ENCODE peak calls at places on chromosomes 7 and 10, in six cellular contexts. H is H1, T is K562, W is transverse colon, Z is HL-60, F is endothelial cell of umbilical vein. I is an unnamed sample.

GRCh38 chr10:97684866-97685394 is 2.1 kb downstream of the AVPI1 start:
- DNase-seq in H (no peak), T (no peak), W (no peak), Z (no peak), F (no peak), I (no peak)

GRCh38 chr10:105691811-105692210 is 1050.7 kb downstream of the SORCS3 start:
- DNase-seq in H (no peak), T (no peak), W (no peak), Z (no peak), F (no peak), I (no peak)

GRCh38 chr7:155371331-155371883 is 73.7 kb downstream of the INSIG1 start:
- DNase-seq in H (no peak), T (no peak), W (no peak), Z (no peak), F (no peak), I (no peak)

GRCh38 chr10:98268694-98269386 is 846 bp upstream of the LOXL4 start:
- DNase-seq in H (no peak), T (peak; percentile 37), W (no peak), Z (no peak), F (no peak), I (no peak)

GRCh38 chr10:5975641-5976473 is 1.5 kb downstream of the IL15RA start:
- DNase-seq in H (no peak), T (peak; percentile 41), W (peak; percentile 66), Z (no peak), F (peak; percentile 66), I (peak; percentile 48)

GRCh38 chr7:91864070-91864469 is 16.4 kb downstream of the MTERF1 start:
- DNase-seq in H (no peak), T (no peak), W (no peak), Z (no peak), F (no peak), I (no peak)

GRCh38 chr10:282294-283139 is 147.3 kb downstream of the ZMYND11 start:
- DNase-seq in H (no peak), T (no peak), W (no peak), Z (peak; percentile 65), F (no peak), I (no peak)

GRCh38 chr10:29687411-29688160 is 52.8 kb upstream of the SVIL start:
- DNase-seq in H (no peak), T (no peak), W (no peak), Z (peak; percentile 86), F (no peak), I (no peak)

GRCh38 chr7:375901-376305 is 85.9 kb downstream of the FOXL3 start:
- DNase-seq in H (no peak), T (no peak), W (peak; percentile 6), Z (no peak), F (no peak), I (peak; percentile 46)

GRCh38 chr10:11175823-11176243 is 158.2 kb downstream of the CELF2 start:
- DNase-seq in H (no peak), T (no peak), W (peak; percentile 35), Z (no peak), F (no peak), I (no peak)

GRCh38 chr7:1357601-1358271 is 101.5 kb downstream of the MICALL2 start:
- DNase-seq in H (no peak), T (no peak), W (no peak), Z (no peak), F (no peak), I (no peak)

GRCh38 chr7:960269-960871 is 5.9 kb upstream of the ADAP1 start:
- DNase-seq in H (no peak), T (no peak), W (peak; percentile 8), Z (no peak), F (no peak), I (no peak)

GRCh38 chr7:2864999-2865670 is 21.0 kb upstream of the GNA12 start:
- DNase-seq in H (no peak), T (peak; percentile 73), W (peak; percentile 75), Z (peak; percentile 53), F (peak; percentile 66), I (peak; percentile 65)

GRCh38 chr7:32126843-32127242 is 56.6 kb upstream of the PDE1C start:
- DNase-seq in H (no peak), T (no peak), W (no peak), Z (no peak), F (no peak), I (no peak)

GRCh38 chr10:1159131-1160061 is 103.2 kb downstream of the WDR37 start:
- DNase-seq in H (no peak), T (peak; percentile 62), W (no peak), Z (no peak), F (peak; percentile 39), I (no peak)

GRCh38 chr10:112950714-112951348 is 784 bp downstream of the TCF7L2 start:
- DNase-seq in H (no peak), T (peak; percentile 11), W (peak; percentile 24), Z (peak; percentile 39), F (peak; percentile 40), I (peak; percentile 31)

GRCh38 chr10:33703897-33704825 is 369.7 kb upstream of the NRP1 start:
- DNase-seq in H (no peak), T (no peak), W (no peak), Z (no peak), F (no peak), I (no peak)

GRCh38 chr7:27605689-27606269 is 56.9 kb downstream of the HIBADH start:
- DNase-seq in H (no peak), T (no peak), W (no peak), Z (no peak), F (peak; percentile 63), I (no peak)

DNA sequence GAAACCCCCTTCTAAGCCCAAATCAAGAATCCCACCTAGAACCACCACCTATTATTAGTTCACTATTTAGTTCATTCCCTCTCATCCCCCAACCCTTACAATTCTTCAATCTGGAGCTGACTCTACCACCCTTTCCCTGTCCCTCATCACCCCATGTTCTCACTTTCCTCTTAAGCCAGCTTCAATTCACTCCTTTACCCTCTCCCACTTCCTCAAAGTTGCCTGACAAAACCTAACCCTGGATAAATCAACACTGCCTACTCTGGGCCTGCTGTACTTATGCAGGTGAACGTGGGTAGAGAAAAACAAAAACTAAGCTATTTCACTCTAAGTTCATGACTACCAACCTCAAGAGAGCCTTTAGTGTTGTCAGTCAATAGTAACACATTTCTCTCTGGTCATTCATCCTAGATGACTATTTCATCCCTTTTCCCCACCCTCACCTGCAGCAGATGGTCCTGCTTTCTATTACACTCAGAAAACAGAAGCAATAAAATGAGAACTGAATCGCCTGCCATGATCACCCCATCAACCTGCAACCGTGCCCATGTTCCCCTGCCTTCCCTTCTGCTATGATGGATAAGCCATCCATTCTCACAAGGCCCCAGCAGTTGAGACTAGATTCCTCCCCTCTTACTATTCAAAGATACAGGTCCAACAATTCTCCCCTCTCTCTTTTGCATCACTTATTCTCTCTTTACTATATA is 52.6 kb downstream of the ARHGAP21 start:
- DNase-seq in H (no peak), T (no peak), W (no peak), Z (no peak), F (no peak), I (no peak)
- TF ChIP-seq POLR2AphosphoS5 in H (no peak), T (no peak), W (no peak), Z (no peak), F (no peak), I (no peak)

GRCh38 chr10:3779146-3779707 is 5.8 kb downstream of the KLF6 start:
- DNase-seq in H (no peak), T (no peak), W (peak; percentile 26), Z (no peak), F (peak; percentile 28), I (no peak)

GRCh38 chr10:3777876-3778707 is 6.9 kb downstream of the KLF6 start:
- DNase-seq in H (no peak), T (no peak), W (no peak), Z (no peak), F (peak; percentile 42), I (no peak)

GRCh38 chr10:3780056-3780765 is 4.8 kb downstream of the KLF6 start:
- DNase-seq in H (no peak), T (no peak), W (no peak), Z (no peak), F (peak; percentile 44), I (peak; percentile 69)

GRCh38 chr10:3776796-3777571 is 8.0 kb downstream of the KLF6 start:
- DNase-seq in H (no peak), T (peak; percentile 25), W (peak; percentile 72), Z (no peak), F (peak; percentile 78), I (no peak)

GRCh38 chr10:3778708-3779108 is 6.3 kb downstream of the KLF6 start:
- DNase-seq in H (no peak), T (no peak), W (no peak), Z (no peak), F (peak; percentile 26), I (no peak)
- H3K4me3 ChIP-seq in H (no peak overlapping the region), T (no peak overlapping the region), W (no peak overlapping the region), Z (no peak overlapping the region), F (peak overlapping the region; percentile 89), I (peak overlapping the region; percentile 61)

DNA sequence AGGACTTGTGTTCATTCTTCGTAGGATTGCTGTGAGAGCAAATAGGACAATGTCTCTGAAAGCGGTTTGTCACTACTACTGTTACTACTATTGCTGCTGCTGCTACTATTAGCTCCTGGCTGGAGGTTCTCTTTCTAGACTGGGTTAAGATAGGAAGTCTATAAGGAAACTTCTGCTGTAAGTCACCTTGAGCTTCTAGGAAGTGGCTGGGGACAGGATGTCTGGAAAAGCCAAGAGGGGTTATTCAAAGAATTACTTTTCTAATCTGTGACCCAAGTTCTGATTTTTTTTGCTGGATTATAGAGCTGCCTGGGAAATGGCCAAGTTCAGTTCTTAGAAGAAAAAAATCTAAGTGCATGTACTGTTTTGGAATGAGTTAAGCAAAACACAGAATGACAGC is 62.2 kb downstream of the NAMPT start:
- DNase-seq in H (no peak), T (no peak), W (no peak), Z (no peak), F (no peak), I (no peak)
- TF ChIP-seq POLR2AphosphoS5 in H (no peak), T (no peak), W (no peak), Z (no peak), F (no peak), I (no peak)

GRCh38 chr7:7946486-7946885 is 22.1 kb upstream of the GLCCI1 start:
- DNase-seq in H (no peak), T (no peak), W (no peak), Z (no peak), F (no peak), I (no peak)

GRCh38 chr7:7943951-7944350 is 24.6 kb upstream of the GLCCI1 start:
- DNase-seq in H (no peak), T (no peak), W (no peak), Z (no peak), F (no peak), I (no peak)

GRCh38 chr7:7948233-7948632 is 20.4 kb upstream of the GLCCI1 start:
- DNase-seq in H (no peak), T (no peak), W (no peak), Z (no peak), F (no peak), I (no peak)

DNA sequence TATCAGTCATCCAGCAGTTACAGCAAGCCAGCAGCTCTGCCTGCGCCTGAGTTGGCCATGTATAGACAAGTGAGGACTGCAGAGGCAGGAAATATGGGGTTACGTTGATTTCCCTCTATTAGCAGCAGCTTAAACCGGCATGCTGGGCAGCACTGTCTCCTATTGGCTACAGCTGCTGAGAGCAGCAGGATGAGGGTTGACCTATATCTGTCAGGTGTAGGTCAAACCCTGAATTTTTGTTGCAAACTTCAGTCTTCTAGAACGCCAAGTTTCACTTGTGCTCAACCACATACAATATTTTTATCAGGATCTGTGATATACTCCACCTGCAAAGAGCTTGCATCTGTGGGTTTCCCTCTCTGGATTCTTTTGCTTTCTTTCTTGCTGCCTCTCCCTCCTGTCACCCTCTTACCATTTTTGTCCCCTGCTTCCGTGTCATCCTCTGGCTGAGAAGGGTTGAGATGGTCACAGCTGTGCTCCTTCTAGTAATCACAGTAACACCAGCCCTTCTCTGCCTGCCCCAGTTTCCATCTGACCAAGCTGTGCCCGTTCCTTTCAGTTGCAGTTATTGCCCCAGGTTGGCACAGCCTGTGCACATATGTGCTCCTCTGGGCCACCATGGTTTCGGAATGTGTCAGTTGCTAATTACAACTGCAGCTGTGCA is 23.8 kb upstream of the GLCCI1 start:
- DNase-seq in H (no peak), T (no peak), W (peak; percentile 69), Z (no peak), F (peak; percentile 24), I (no peak)
- H3K4me3 ChIP-seq in H (no peak overlapping the region), T (no peak overlapping the region), W (no peak overlapping the region), Z (no peak overlapping the region), F (no peak overlapping the region), I (no peak overlapping the region)

I was measured in breast epithelium.